ENCODE peak calls at places on chromosomes 1 and 21, in nine cellular contexts. P, T, G, S, R, Z, N, X and C are unnamed samples.

GRCh38 chr1:238546118-238546517 is 655.4 kb upstream of the ZP4 start:
- DNase-seq in X (no peak), R (no peak), P (no peak), Z (no peak), G (no peak), S (no peak), T (no peak), N (no peak), C (no peak)

GRCh38 chr21:37389456-37389855 is 22.9 kb downstream of the DYRK1A start:
- DNase-seq in N (no peak), Z (no peak), G (no peak), P (no peak), S (no peak), T (no peak), R (no peak), X (no peak), C (no peak)

GRCh38 chr1:217435159-217435558 is 195.7 kb downstream of the GPATCH2 start:
- DNase-seq in N (no peak), P (no peak), S (no peak), G (no peak), Z (no peak), R (no peak), X (no peak), T (no peak), C (no peak)

GRCh38 chr1:213613549-213613948 is 374.2 kb upstream of the PROX1 start:
- DNase-seq in P (no peak), N (no peak), X (no peak), T (no peak), R (no peak), G (no peak), Z (no peak), S (no peak), C (no peak)

GRCh38 chr1:118297521-118297920 is 112.5 kb upstream of the SPAG17 start:
- DNase-seq in P (no peak), T (no peak), X (no peak), G (no peak), S (no peak), R (no peak), Z (no peak), N (no peak), C (no peak)

GRCh38 chr1:152869808-152870419 is 8.2 kb upstream of the SMCP start:
- DNase-seq in Z (peak; percentile 5), P (no peak), G (peak; percentile 13), N (peak; percentile 60), R (peak; percentile 71), S (no peak), X (peak; percentile 2), T (peak; percentile 62), C (peak; percentile 58)

GRCh38 chr1:28064064-28064463 is 24.3 kb downstream of the EYA3 start:
- DNase-seq in P (no peak), X (peak; percentile 47), R (no peak), G (no peak), Z (no peak), N (no peak), T (no peak), S (no peak), C (no peak)

GRCh38 chr1:30680429-30680828 is 43.0 kb downstream of the MATN1 start:
- DNase-seq in R (no peak), X (no peak), T (no peak), N (no peak), S (no peak), P (no peak), G (no peak), Z (no peak), C (no peak)

GRCh38 chr1:166906647-166907046 is 30.6 kb upstream of the TADA1 start:
- DNase-seq in Z (no peak), N (no peak), T (no peak), P (no peak), R (no peak), G (no peak), S (no peak), X (no peak), C (no peak)

GRCh38 chr21:44583800-44584147 is 3.4 kb upstream of the KRTAP10-5 start:
- DNase-seq in X (no peak), T (no peak), S (no peak), N (no peak), Z (no peak), P (no peak), R (no peak), G (no peak), C (peak; percentile 9)

GRCh38 chr1:203673550-203674411 is 47.1 kb downstream of the ATP2B4 start:
- DNase-seq in T (peak; percentile 52), G (peak; percentile 50), N (peak; percentile 51), X (peak; percentile 79), Z (peak; percentile 24), R (peak; percentile 89), P (no peak), S (no peak), C (peak; percentile 100)

GRCh38 chr1:94115900-94116436 is 5.0 kb downstream of the ABCA4 start:
- DNase-seq in N (no peak), P (peak; percentile 6), T (no peak), R (no peak), X (no peak), Z (no peak), G (no peak), S (no peak), C (no peak)

GRCh38 chr1:228236744-228237143 is 28.9 kb downstream of the OBSCN start:
- DNase-seq in P (peak; percentile 60), Z (no peak), X (no peak), N (peak; percentile 64), G (no peak), R (no peak), T (peak; percentile 66), S (no peak), C (peak; percentile 14)

GRCh38 chr1:156708245-156708661 is 2.9 kb upstream of the CRABP2 start:
- DNase-seq in X (no peak), R (no peak), P (no peak), N (no peak), S (no peak), T (no peak), Z (no peak), G (no peak), C (no peak)

GRCh38 chr1:58619286-58620054 is 42.4 kb upstream of the TACSTD2 start:
- DNase-seq in R (no peak), G (no peak), N (no peak), T (no peak), P (no peak), S (no peak), Z (no peak), X (no peak), C (peak; percentile 35)

GRCh38 chr1:156822680-156823079 is 6.0 kb upstream of the SH2D2A start:
- DNase-seq in R (no peak), Z (no peak), P (no peak), N (no peak), T (no peak), G (no peak), S (no peak), X (no peak), C (no peak)